ENCODE peak calls at places on chromosomes 7 and 10, in seven cellular contexts. J is uterus, V is body of pancreas, K is K562, P is sigmoid colon, Z is heart left ventricle, L is HCT116. R is an unnamed sample.

GRCh38 chr7:32532086-32532485 is 36.8 kb downstream of the AVL9 start:
- DNase-seq in J (no peak), V (no peak), K (no peak), P (no peak), Z (no peak), L (no peak), R (no peak)

GRCh38 chr10:46273506-46274477 is 13.0 kb upstream of the ANTXRL start:
- DNase-seq in J (peak; percentile 4), V (no peak), K (no peak), P (no peak), Z (peak; percentile 12), L (no peak), R (no peak)

GRCh38 chr10:121668336-121669009 is 70.2 kb upstream of the FGFR2 start:
- DNase-seq in J (peak; percentile 85), V (peak; percentile 67), K (no peak), P (peak; percentile 92), Z (peak; percentile 44), L (no peak), R (no peak)

GRCh38 chr7:34946486-34946885 is 90.8 kb downstream of the DPY19L1 start:
- DNase-seq in J (no peak), V (no peak), K (no peak), P (no peak), Z (no peak), L (no peak), R (no peak)

GRCh38 chr10:33127622-33128021 is 169.6 kb upstream of the ITGB1 start:
- DNase-seq in J (no peak), V (no peak), K (no peak), P (no peak), Z (no peak), L (no peak), R (no peak)

GRCh38 chr10:86650151-86650550 is 4.2 kb upstream of the OPN4 start:
- DNase-seq in J (no peak), V (no peak), K (no peak), P (peak; percentile 48), Z (no peak), L (no peak), R (no peak)

GRCh38 chr7:40673285-40673684 is 538.5 kb downstream of the SUGCT start:
- DNase-seq in J (no peak), V (no peak), K (no peak), P (no peak), Z (no peak), L (no peak), R (no peak)

GRCh38 chr10:53122265-53122664 is 349.7 kb upstream of the MBL2 start:
- DNase-seq in J (no peak), V (no peak), K (no peak), P (no peak), Z (no peak), L (no peak), R (no peak)

GRCh38 chr7:3436746-3437145 is 135.7 kb downstream of the SDK1 start:
- DNase-seq in J (no peak), V (no peak), K (no peak), P (no peak), Z (no peak), L (no peak), R (no peak)

GRCh38 chr7:121286742-121287699 is 41.8 kb upstream of the WNT16 start:
- DNase-seq in J (no peak), V (no peak), K (no peak), P (no peak), Z (no peak), L (no peak), R (no peak)

GRCh38 chr7:44581907-44582603 is at the start of gene TMED4:
- DNase-seq in J (peak; percentile 100), V (peak; percentile 100), K (peak; percentile 100), P (peak; percentile 100), Z (peak; percentile 100), L (peak; percentile 96), R (peak; percentile 99)
- TF ChIP-seq POLR2A in J (peak; percentile 86), V (peak; percentile 94), K (peak; percentile 90), P (peak; percentile 76), Z (peak; percentile 80), L (peak; percentile 90), R (peak; percentile 64)

GRCh38 chr7:27179030-27179429 is 4.9 kb upstream of the HOXA10 start:
- DNase-seq in J (peak; percentile 16), V (peak; percentile 0), K (no peak), P (peak; percentile 65), Z (no peak), L (no peak), R (peak; percentile 11)
- H3K27me3 ChIP-seq in J (no peaks in the 10 kb centered on the region), V (peaks cover 2% of the 10 kb centered on the region), K (peaks cover 39% of the 10 kb centered on the region), P (no peaks in the 10 kb centered on the region), Z (peaks cover 100% of the 10 kb centered on the region), L (no peaks in the 10 kb centered on the region), R (peaks cover 98% of the 10 kb centered on the region)

GRCh38 chr10:94407668-94408067 is 5.3 kb downstream of the TBC1D12 start:
- DNase-seq in J (no peak), V (no peak), K (no peak), P (no peak), Z (no peak), L (no peak), R (no peak)

GRCh38 chr10:94405406-94405805 is 3.1 kb downstream of the TBC1D12 start:
- DNase-seq in J (no peak), V (no peak), K (peak; percentile 9), P (no peak), Z (no peak), L (no peak), R (no peak)

GRCh38 chr10:94402204-94403033 is at the start of gene TBC1D12:
- DNase-seq in J (peak; percentile 94), V (peak; percentile 96), K (peak; percentile 87), P (peak; percentile 98), Z (peak; percentile 96), L (peak; percentile 97), R (peak; percentile 90)

GRCh38 chr10:94403034-94403822 is 887 bp downstream of the TBC1D12 start:
- DNase-seq in J (peak; percentile 26), V (peak; percentile 71), K (peak; percentile 46), P (peak; percentile 80), Z (peak; percentile 61), L (peak; percentile 52), R (no peak)

DNA sequence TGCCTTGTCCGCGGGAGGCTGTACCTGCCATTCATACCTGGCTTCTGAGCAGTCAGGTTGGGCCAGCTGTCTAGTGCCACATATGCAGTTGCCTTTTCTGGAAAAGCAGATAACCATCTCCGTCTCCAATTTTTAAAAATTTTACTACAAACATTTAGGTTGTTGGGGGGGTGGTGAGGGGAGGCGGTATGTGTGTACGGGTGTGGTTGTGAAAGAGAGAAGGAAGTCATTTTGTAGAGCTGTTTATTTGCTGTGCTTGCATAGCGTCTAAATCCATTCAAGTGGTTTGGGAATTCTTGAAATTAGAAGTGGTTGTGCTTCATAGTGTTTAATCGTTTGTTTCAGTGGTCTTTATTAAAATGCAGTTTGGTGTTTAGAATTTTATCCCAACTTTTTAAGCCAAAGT is 1.5 kb downstream of the TBC1D12 start:
- DNase-seq in J (no peak), V (no peak), K (peak; percentile 16), P (no peak), Z (no peak), L (no peak), R (no peak)
- H3K27ac ChIP-seq in J (peak overlapping the region; percentile 84), V (peak overlapping the region; percentile 97), K (peak overlapping the region; percentile 83), P (peak overlapping the region; percentile 85), Z (peak overlapping the region; percentile 94), L (peak overlapping the region; percentile 80), R (peak overlapping the region; percentile 97)

GRCh38 chr7:51139796-51140195 is 176.8 kb downstream of the COBL start:
- DNase-seq in J (no peak), V (peak; percentile 67), K (no peak), P (no peak), Z (no peak), L (no peak), R (no peak)

GRCh38 chr7:51140203-51140938 is 176.2 kb downstream of the COBL start:
- DNase-seq in J (no peak), V (peak; percentile 54), K (no peak), P (no peak), Z (no peak), L (no peak), R (no peak)

GRCh38 chr7:51144178-51144577 is 172.4 kb downstream of the COBL start:
- DNase-seq in J (no peak), V (no peak), K (no peak), P (no peak), Z (no peak), L (no peak), R (no peak)

GRCh38 chr7:51142741-51143390 is 173.7 kb downstream of the COBL start:
- DNase-seq in J (no peak), V (no peak), K (no peak), P (no peak), Z (no peak), L (no peak), R (no peak)

GRCh38 chr7:51141451-51141971 is 175.1 kb downstream of the COBL start:
- DNase-seq in J (no peak), V (peak; percentile 38), K (peak; percentile 12), P (no peak), Z (no peak), L (no peak), R (no peak)
- TF ChIP-seq POLR2A in J (no peak), V (no peak), K (no peak), P (no peak), Z (no peak), L (no peak), R (no peak)

GRCh38 chr10:113266152-113266551 is 286.7 kb upstream of the HABP2 start:
- DNase-seq in J (no peak), V (no peak), K (no peak), P (no peak), Z (no peak), L (no peak), R (no peak)
- H3K27me3 ChIP-seq in J (no peaks in the 10 kb centered on the region), V (no peaks in the 10 kb centered on the region), K (peaks cover 3% of the 10 kb centered on the region), P (no peaks in the 10 kb centered on the region), Z (peaks cover 4% of the 10 kb centered on the region), L (peaks cover 33% of the 10 kb centered on the region), R (no peaks in the 10 kb centered on the region)

GRCh38 chr7:47291461-47292051 is 290.4 kb downstream of the TNS3 start:
- DNase-seq in J (no peak), V (no peak), K (no peak), P (no peak), Z (no peak), L (peak; percentile 35), R (no peak)

GRCh38 chr7:47293884-47294568 is 287.9 kb downstream of the TNS3 start:
- DNase-seq in J (peak; percentile 85), V (peak; percentile 39), K (no peak), P (peak; percentile 92), Z (peak; percentile 45), L (no peak), R (no peak)

GRCh38 chr7:47294569-47295222 is 287.2 kb downstream of the TNS3 start:
- DNase-seq in J (no peak), V (no peak), K (no peak), P (no peak), Z (no peak), L (no peak), R (no peak)

GRCh38 chr7:47290867-47291266 is 291.0 kb downstream of the TNS3 start:
- DNase-seq in J (no peak), V (no peak), K (no peak), P (no peak), Z (no peak), L (no peak), R (no peak)

GRCh38 chr7:47292832-47293309 is 289.0 kb downstream of the TNS3 start:
- DNase-seq in J (no peak), V (no peak), K (no peak), P (no peak), Z (no peak), L (no peak), R (no peak)
- H3K27ac ChIP-seq in J (peak overlapping the region; percentile 92), V (no peak overlapping the region), K (no peak overlapping the region), P (peak overlapping the region; percentile 65), Z (peak overlapping the region; percentile 61), L (no peak overlapping the region), R (peak overlapping the region; percentile 82)

R was measured in tibial nerve.